ENCODE peak calls at places on chromosomes 5 and 9, in five cellular contexts. C is hypothalamus; S is activated effector memory CD4-positive, alpha-beta T cell treated with anti-CD3 and anti-CD28 coated beads, Interleukin-2, amount 50 U/mL, for 16 hours; X is NCI-H460; U is neuronal stem cell. B is an unnamed sample.

GRCh38 chr9:96048954-96049831 is 173.7 kb downstream of the ERCC6L2 start:
- DNase-seq in U (no peak), S (no peak), C (peak; percentile 88), X (no peak), B (peak; percentile 91)

GRCh38 chr9:137466041-137466799 is 7.1 kb upstream of the NSMF start:
- DNase-seq in C (no peak), U (no peak), S (no peak), X (no peak), B (no peak)

GRCh38 chr9:135075234-135076142 is 12.0 kb upstream of the OLFM1 start:
- DNase-seq in S (peak; percentile 33), X (peak; percentile 23), C (peak; percentile 30), U (no peak), B (peak; percentile 58)

GRCh38 chr9:110926828-110927227 is 111.4 kb downstream of the LPAR1 start:
- DNase-seq in X (no peak), S (no peak), U (no peak), C (no peak), B (no peak)

GRCh38 chr5:127029513-127030258 is 672 bp downstream of the MARCHF3 start:
- DNase-seq in S (peak; percentile 78), X (peak; percentile 56), C (peak; percentile 17), U (peak; percentile 48), B (no peak)

GRCh38 chr9:116480700-116481099 is 206.4 kb upstream of the TRIM32 start:
- DNase-seq in U (no peak), S (no peak), C (no peak), X (no peak), B (no peak)

GRCh38 chr5:114360816-114361723 is 800 bp upstream of the KCNN2 start:
- DNase-seq in C (peak; percentile 50), X (no peak), U (peak; percentile 79), S (no peak), B (no peak)

GRCh38 chr9:33813712-33814641 is 3.0 kb upstream of the UBE2R2 start:
- DNase-seq in S (no peak), U (no peak), X (peak; percentile 31), C (no peak), B (peak; percentile 83)

GRCh38 chr5:176750144-176750543 is 60.2 kb upstream of the UNC5A start:
- DNase-seq in X (no peak), S (no peak), U (no peak), C (no peak), B (no peak)

GRCh38 chr9:14314929-14315753 is 1.2 kb upstream of the NFIB start:
- DNase-seq in U (peak; percentile 32), S (peak; percentile 69), C (peak; percentile 73), X (peak; percentile 83), B (peak; percentile 95)

GRCh38 chr9:99515087-99515486 is 293.0 kb downstream of the SEC61B start:
- DNase-seq in C (no peak), X (no peak), S (no peak), U (no peak), B (no peak)

GRCh38 chr5:74576941-74577456 is 63.5 kb downstream of the ENC1 start:
- DNase-seq in S (peak; percentile 64), C (no peak), U (no peak), X (no peak), B (no peak)

GRCh38 chr5:163855754-163856153 is 350.3 kb downstream of the MAT2B start:
- DNase-seq in S (no peak), C (no peak), U (no peak), X (no peak), B (no peak)

GRCh38 chr9:137828527-137829259 is 48.9 kb upstream of the CACNA1B start:
- DNase-seq in S (no peak), X (peak; percentile 4), U (peak; percentile 32), C (no peak), B (no peak)

GRCh38 chr5:147512640-147513334 is 2.9 kb upstream of the DPYSL3 start:
- DNase-seq in C (no peak), U (no peak), S (no peak), X (no peak), B (no peak)

GRCh38 chr5:37197340-37198050 is 51.7 kb downstream of the CPLANE1 start:
- DNase-seq in S (no peak), C (no peak), X (no peak), U (no peak), B (no peak)

GRCh38 chr9:130331573-130331972 is 66.0 kb downstream of the HMCN2 start:
- DNase-seq in X (no peak), S (no peak), U (no peak), C (no peak), B (no peak)

GRCh38 chr9:108057421-108058136 is 568.0 kb upstream of the KLF4 start:
- DNase-seq in X (peak; percentile 83), C (peak; percentile 3), S (no peak), U (no peak), B (no peak)

GRCh38 chr9:113589890-113590289 is 126.4 kb downstream of the RGS3 start:
- DNase-seq in X (no peak), U (no peak), C (no peak), S (no peak), B (no peak)

GRCh38 chr5:2758632-2759031 is 7.2 kb upstream of the IRX2 start:
- DNase-seq in U (no peak), C (no peak), S (no peak), X (no peak), B (no peak)

GRCh38 chr5:93676707-93677106 is 64.7 kb downstream of the POU5F2 start:
- DNase-seq in X (no peak), U (no peak), S (no peak), C (no peak), B (no peak)

GRCh38 chr5:158763217-158763616 is 336.5 kb downstream of the EBF1 start:
- DNase-seq in X (no peak), C (no peak), S (no peak), U (no peak), B (no peak)

GRCh38 chr5:164207646-164208045 is 702.2 kb downstream of the MAT2B start:
- DNase-seq in U (no peak), C (no peak), S (no peak), X (no peak), B (no peak)

GRCh38 chr9:93673844-93674334 is 97.5 kb downstream of the PHF2 start:
- DNase-seq in U (no peak), C (no peak), S (no peak), X (no peak), B (no peak)

GRCh38 chr9:93155716-93156474 is 21.8 kb upstream of the NINJ1 start:
- DNase-seq in U (no peak), X (no peak), C (peak; percentile 26), S (no peak), B (peak; percentile 79)

GRCh38 chr5:139660916-139661814 is 13.0 kb downstream of the CXXC5 start:
- DNase-seq in S (no peak), U (no peak), C (peak; percentile 85), X (peak; percentile 82), B (peak; percentile 72)

GRCh38 chr5:155699385-155699784 is 627.6 kb upstream of the SGCD start:
- DNase-seq in U (no peak), C (no peak), S (no peak), X (no peak), B (no peak)

GRCh38 chr5:65334077-65334476 is 147.6 kb downstream of the ADAMTS6 start:
- DNase-seq in S (no peak), X (no peak), U (no peak), C (no peak), B (no peak)

B was measured in putamen.